ENCODE peak calls at places on chromosomes 16 and 17, in nine cellular contexts. One of them, this sample, is unnamed.

GRCh38 chr17:74356640-74357465 is 4.8 kb downstream of the BTBD17 start:
- DNase-seq in NCI-H1048: no peak
- DNase-seq in retina: peak; percentile 66
- DNase-seq in KBM-7: no peak
- DNase-seq in EL: no peak
- DNase-seq in stimulated activated CD4-positive, alpha-beta T cell treated with anti-CD3 and anti-CD28 coated beads, Interleukin-15, amount 100 ng/mL, for 1 hour: no peak
- DNase-seq in brain microvascular endothelial cell: no peak
- DNase-seq in activated naive CD8-positive, alpha-beta T cell treated with anti-CD3 and anti-CD28 coated beads for 36 hours: peak; percentile 24
- DNase-seq in left colon: no peak
- DNase-seq in this sample: no peak

GRCh38 chr17:30236807-30237206 is 1.3 kb upstream of the SLC6A4 start:
- DNase-seq in NCI-H1048: no peak
- DNase-seq in retina: peak; percentile 61
- DNase-seq in KBM-7: no peak
- DNase-seq in EL: peak; percentile 56
- DNase-seq in stimulated activated CD4-positive, alpha-beta T cell treated with anti-CD3 and anti-CD28 coated beads, Interleukin-15, amount 100 ng/mL, for 1 hour: no peak
- DNase-seq in brain microvascular endothelial cell: no peak
- DNase-seq in activated naive CD8-positive, alpha-beta T cell treated with anti-CD3 and anti-CD28 coated beads for 36 hours: no peak
- DNase-seq in left colon: peak; percentile 33
- DNase-seq in this sample: no peak

GRCh38 chr16:8026450-8026849 is 563.9 kb downstream of the TMEM114 start:
- DNase-seq in NCI-H1048: no peak
- DNase-seq in retina: peak; percentile 5
- DNase-seq in KBM-7: peak; percentile 5
- DNase-seq in EL: no peak
- DNase-seq in stimulated activated CD4-positive, alpha-beta T cell treated with anti-CD3 and anti-CD28 coated beads, Interleukin-15, amount 100 ng/mL, for 1 hour: no peak
- DNase-seq in brain microvascular endothelial cell: no peak
- DNase-seq in activated naive CD8-positive, alpha-beta T cell treated with anti-CD3 and anti-CD28 coated beads for 36 hours: no peak
- DNase-seq in left colon: no peak
- DNase-seq in this sample: no peak

GRCh38 chr17:67608691-67609090 is 109.0 kb upstream of the NOL11 start:
- DNase-seq in NCI-H1048: no peak
- DNase-seq in retina: no peak
- DNase-seq in KBM-7: no peak
- DNase-seq in EL: peak; percentile 44
- DNase-seq in stimulated activated CD4-positive, alpha-beta T cell treated with anti-CD3 and anti-CD28 coated beads, Interleukin-15, amount 100 ng/mL, for 1 hour: no peak
- DNase-seq in brain microvascular endothelial cell: peak; percentile 71
- DNase-seq in activated naive CD8-positive, alpha-beta T cell treated with anti-CD3 and anti-CD28 coated beads for 36 hours: no peak
- DNase-seq in left colon: no peak
- DNase-seq in this sample: no peak

GRCh38 chr16:47664653-47665325 is 203.7 kb downstream of the PHKB start:
- DNase-seq in NCI-H1048: no peak
- DNase-seq in retina: no peak
- DNase-seq in KBM-7: no peak
- DNase-seq in EL: no peak
- DNase-seq in stimulated activated CD4-positive, alpha-beta T cell treated with anti-CD3 and anti-CD28 coated beads, Interleukin-15, amount 100 ng/mL, for 1 hour: no peak
- DNase-seq in brain microvascular endothelial cell: no peak
- DNase-seq in activated naive CD8-positive, alpha-beta T cell treated with anti-CD3 and anti-CD28 coated beads for 36 hours: no peak
- DNase-seq in left colon: peak; percentile 59
- DNase-seq in this sample: no peak

GRCh38 chr17:35087731-35088646 is 24.5 kb upstream of the RFFL start:
- DNase-seq in NCI-H1048: no peak
- DNase-seq in retina: no peak
- DNase-seq in KBM-7: peak; percentile 55
- DNase-seq in EL: peak; percentile 65
- DNase-seq in stimulated activated CD4-positive, alpha-beta T cell treated with anti-CD3 and anti-CD28 coated beads, Interleukin-15, amount 100 ng/mL, for 1 hour: no peak
- DNase-seq in brain microvascular endothelial cell: peak; percentile 34
- DNase-seq in activated naive CD8-positive, alpha-beta T cell treated with anti-CD3 and anti-CD28 coated beads for 36 hours: peak; percentile 29
- DNase-seq in left colon: peak; percentile 83
- DNase-seq in this sample: no peak

GRCh38 chr16:5709889-5710288 is 612.3 kb upstream of the EEF2KMT start:
- DNase-seq in NCI-H1048: no peak
- DNase-seq in retina: no peak
- DNase-seq in KBM-7: peak; percentile 14
- DNase-seq in EL: no peak
- DNase-seq in stimulated activated CD4-positive, alpha-beta T cell treated with anti-CD3 and anti-CD28 coated beads, Interleukin-15, amount 100 ng/mL, for 1 hour: no peak
- DNase-seq in brain microvascular endothelial cell: no peak
- DNase-seq in activated naive CD8-positive, alpha-beta T cell treated with anti-CD3 and anti-CD28 coated beads for 36 hours: no peak
- DNase-seq in left colon: no peak
- DNase-seq in this sample: no peak

GRCh38 chr16:69131749-69132423 is 502 bp downstream of the CHTF8 start:
- DNase-seq in NCI-H1048: no peak
- DNase-seq in retina: peak; percentile 74
- DNase-seq in KBM-7: peak; percentile 66
- DNase-seq in EL: peak; percentile 86
- DNase-seq in stimulated activated CD4-positive, alpha-beta T cell treated with anti-CD3 and anti-CD28 coated beads, Interleukin-15, amount 100 ng/mL, for 1 hour: peak; percentile 40
- DNase-seq in brain microvascular endothelial cell: peak; percentile 69
- DNase-seq in activated naive CD8-positive, alpha-beta T cell treated with anti-CD3 and anti-CD28 coated beads for 36 hours: peak; percentile 82
- DNase-seq in left colon: peak; percentile 88
- DNase-seq in this sample: no peak

GRCh38 chr17:38798614-38799500 is 499 bp downstream of the PIP4K2B start:
- DNase-seq in NCI-H1048: no peak
- DNase-seq in retina: peak; percentile 75
- DNase-seq in KBM-7: peak; percentile 69
- DNase-seq in EL: peak; percentile 64
- DNase-seq in stimulated activated CD4-positive, alpha-beta T cell treated with anti-CD3 and anti-CD28 coated beads, Interleukin-15, amount 100 ng/mL, for 1 hour: peak; percentile 1
- DNase-seq in brain microvascular endothelial cell: peak; percentile 33
- DNase-seq in activated naive CD8-positive, alpha-beta T cell treated with anti-CD3 and anti-CD28 coated beads for 36 hours: peak; percentile 62
- DNase-seq in left colon: peak; percentile 50
- DNase-seq in this sample: no peak

GRCh38 chr16:29680180-29680598 is 1.2 kb downstream of the QPRT start:
- DNase-seq in NCI-H1048: no peak
- DNase-seq in retina: no peak
- DNase-seq in KBM-7: peak; percentile 48
- DNase-seq in EL: no peak
- DNase-seq in stimulated activated CD4-positive, alpha-beta T cell treated with anti-CD3 and anti-CD28 coated beads, Interleukin-15, amount 100 ng/mL, for 1 hour: no peak
- DNase-seq in brain microvascular endothelial cell: no peak
- DNase-seq in activated naive CD8-positive, alpha-beta T cell treated with anti-CD3 and anti-CD28 coated beads for 36 hours: no peak
- DNase-seq in left colon: peak; percentile 72
- DNase-seq in this sample: no peak

GRCh38 chr17:58183514-58183913 is 9.0 kb upstream of the EPX start:
- DNase-seq in NCI-H1048: no peak
- DNase-seq in retina: no peak
- DNase-seq in KBM-7: no peak
- DNase-seq in EL: no peak
- DNase-seq in stimulated activated CD4-positive, alpha-beta T cell treated with anti-CD3 and anti-CD28 coated beads, Interleukin-15, amount 100 ng/mL, for 1 hour: no peak
- DNase-seq in brain microvascular endothelial cell: no peak
- DNase-seq in activated naive CD8-positive, alpha-beta T cell treated with anti-CD3 and anti-CD28 coated beads for 36 hours: no peak
- DNase-seq in left colon: no peak
- DNase-seq in this sample: no peak

GRCh38 chr17:49717371-49717841 is 9.6 kb upstream of the SLC35B1 start:
- DNase-seq in NCI-H1048: no peak
- DNase-seq in retina: no peak
- DNase-seq in KBM-7: no peak
- DNase-seq in EL: peak; percentile 28
- DNase-seq in stimulated activated CD4-positive, alpha-beta T cell treated with anti-CD3 and anti-CD28 coated beads, Interleukin-15, amount 100 ng/mL, for 1 hour: no peak
- DNase-seq in brain microvascular endothelial cell: no peak
- DNase-seq in activated naive CD8-positive, alpha-beta T cell treated with anti-CD3 and anti-CD28 coated beads for 36 hours: peak; percentile 65
- DNase-seq in left colon: no peak
- DNase-seq in this sample: no peak

GRCh38 chr16:12087901-12088364 is 111.4 kb downstream of the SNX29 start:
- DNase-seq in NCI-H1048: no peak
- DNase-seq in retina: no peak
- DNase-seq in KBM-7: no peak
- DNase-seq in EL: no peak
- DNase-seq in stimulated activated CD4-positive, alpha-beta T cell treated with anti-CD3 and anti-CD28 coated beads, Interleukin-15, amount 100 ng/mL, for 1 hour: no peak
- DNase-seq in brain microvascular endothelial cell: no peak
- DNase-seq in activated naive CD8-positive, alpha-beta T cell treated with anti-CD3 and anti-CD28 coated beads for 36 hours: peak; percentile 26
- DNase-seq in left colon: peak; percentile 24
- DNase-seq in this sample: no peak

GRCh38 chr17:6548578-6549330 is 7.6 kb downstream of the PITPNM3 start:
- DNase-seq in NCI-H1048: no peak
- DNase-seq in retina: no peak
- DNase-seq in KBM-7: no peak
- DNase-seq in EL: no peak
- DNase-seq in stimulated activated CD4-positive, alpha-beta T cell treated with anti-CD3 and anti-CD28 coated beads, Interleukin-15, amount 100 ng/mL, for 1 hour: no peak
- DNase-seq in brain microvascular endothelial cell: no peak
- DNase-seq in activated naive CD8-positive, alpha-beta T cell treated with anti-CD3 and anti-CD28 coated beads for 36 hours: peak; percentile 12
- DNase-seq in left colon: peak; percentile 64
- DNase-seq in this sample: no peak

GRCh38 chr16:84841787-84842300 is 22.1 kb downstream of the CRISPLD2 start:
- DNase-seq in NCI-H1048: no peak
- DNase-seq in retina: no peak
- DNase-seq in KBM-7: no peak
- DNase-seq in EL: no peak
- DNase-seq in stimulated activated CD4-positive, alpha-beta T cell treated with anti-CD3 and anti-CD28 coated beads, Interleukin-15, amount 100 ng/mL, for 1 hour: no peak
- DNase-seq in brain microvascular endothelial cell: no peak
- DNase-seq in activated naive CD8-positive, alpha-beta T cell treated with anti-CD3 and anti-CD28 coated beads for 36 hours: no peak
- DNase-seq in left colon: peak; percentile 87
- DNase-seq in this sample: peak; percentile 48

GRCh38 chr17:6478486-6478885 is 34.2 kb downstream of the PIMREG start:
- DNase-seq in NCI-H1048: no peak
- DNase-seq in retina: no peak
- DNase-seq in KBM-7: no peak
- DNase-seq in EL: no peak
- DNase-seq in stimulated activated CD4-positive, alpha-beta T cell treated with anti-CD3 and anti-CD28 coated beads, Interleukin-15, amount 100 ng/mL, for 1 hour: no peak
- DNase-seq in brain microvascular endothelial cell: no peak
- DNase-seq in activated naive CD8-positive, alpha-beta T cell treated with anti-CD3 and anti-CD28 coated beads for 36 hours: no peak
- DNase-seq in left colon: no peak
- DNase-seq in this sample: no peak

GRCh38 chr16:56852401-56852730 is 12.6 kb upstream of the SLC12A3 start:
- DNase-seq in NCI-H1048: no peak
- DNase-seq in retina: no peak
- DNase-seq in KBM-7: no peak
- DNase-seq in EL: no peak
- DNase-seq in stimulated activated CD4-positive, alpha-beta T cell treated with anti-CD3 and anti-CD28 coated beads, Interleukin-15, amount 100 ng/mL, for 1 hour: no peak
- DNase-seq in brain microvascular endothelial cell: no peak
- DNase-seq in activated naive CD8-positive, alpha-beta T cell treated with anti-CD3 and anti-CD28 coated beads for 36 hours: no peak
- DNase-seq in left colon: no peak
- DNase-seq in this sample: no peak

GRCh38 chr17:82864721-82865240 is 25.0 kb upstream of the ZNF750 start:
- DNase-seq in NCI-H1048: no peak
- DNase-seq in retina: no peak
- DNase-seq in KBM-7: no peak
- DNase-seq in EL: no peak
- DNase-seq in stimulated activated CD4-positive, alpha-beta T cell treated with anti-CD3 and anti-CD28 coated beads, Interleukin-15, amount 100 ng/mL, for 1 hour: no peak
- DNase-seq in brain microvascular endothelial cell: no peak
- DNase-seq in activated naive CD8-positive, alpha-beta T cell treated with anti-CD3 and anti-CD28 coated beads for 36 hours: no peak
- DNase-seq in left colon: no peak
- DNase-seq in this sample: no peak

GRCh38 chr16:47143677-47144558 is at the start of gene NETO2:
- DNase-seq in NCI-H1048: no peak
- DNase-seq in retina: peak; percentile 90
- DNase-seq in KBM-7: peak; percentile 69
- DNase-seq in EL: peak; percentile 62
- DNase-seq in stimulated activated CD4-positive, alpha-beta T cell treated with anti-CD3 and anti-CD28 coated beads, Interleukin-15, amount 100 ng/mL, for 1 hour: peak; percentile 19
- DNase-seq in brain microvascular endothelial cell: peak; percentile 19
- DNase-seq in activated naive CD8-positive, alpha-beta T cell treated with anti-CD3 and anti-CD28 coated beads for 36 hours: peak; percentile 75
- DNase-seq in left colon: peak; percentile 28
- DNase-seq in this sample: no peak

GRCh38 chr16:81035975-81036750 is 521 bp downstream of the ATMIN start:
- DNase-seq in NCI-H1048: no peak
- DNase-seq in retina: peak; percentile 69
- DNase-seq in KBM-7: peak; percentile 30
- DNase-seq in EL: peak; percentile 48
- DNase-seq in stimulated activated CD4-positive, alpha-beta T cell treated with anti-CD3 and anti-CD28 coated beads, Interleukin-15, amount 100 ng/mL, for 1 hour: peak; percentile 35
- DNase-seq in brain microvascular endothelial cell: peak; percentile 6
- DNase-seq in activated naive CD8-positive, alpha-beta T cell treated with anti-CD3 and anti-CD28 coated beads for 36 hours: peak; percentile 52
- DNase-seq in left colon: peak; percentile 28
- DNase-seq in this sample: no peak

GRCh38 chr17:81156866-81157805 is 8.2 kb upstream of the PVALEF start:
- DNase-seq in NCI-H1048: no peak
- DNase-seq in retina: no peak
- DNase-seq in KBM-7: no peak
- DNase-seq in EL: no peak
- DNase-seq in stimulated activated CD4-positive, alpha-beta T cell treated with anti-CD3 and anti-CD28 coated beads, Interleukin-15, amount 100 ng/mL, for 1 hour: no peak
- DNase-seq in brain microvascular endothelial cell: no peak
- DNase-seq in activated naive CD8-positive, alpha-beta T cell treated with anti-CD3 and anti-CD28 coated beads for 36 hours: no peak
- DNase-seq in left colon: no peak
- DNase-seq in this sample: no peak

GRCh38 chr16:85077576-85078125 is 34.6 kb downstream of the CIBAR2 start:
- DNase-seq in NCI-H1048: no peak
- DNase-seq in retina: no peak
- DNase-seq in KBM-7: no peak
- DNase-seq in EL: no peak
- DNase-seq in stimulated activated CD4-positive, alpha-beta T cell treated with anti-CD3 and anti-CD28 coated beads, Interleukin-15, amount 100 ng/mL, for 1 hour: no peak
- DNase-seq in brain microvascular endothelial cell: no peak
- DNase-seq in activated naive CD8-positive, alpha-beta T cell treated with anti-CD3 and anti-CD28 coated beads for 36 hours: no peak
- DNase-seq in left colon: no peak
- DNase-seq in this sample: no peak

GRCh38 chr16:58269526-58269925 is 25.3 kb downstream of the PRSS54 start:
- DNase-seq in NCI-H1048: no peak
- DNase-seq in retina: no peak
- DNase-seq in KBM-7: no peak
- DNase-seq in EL: no peak
- DNase-seq in stimulated activated CD4-positive, alpha-beta T cell treated with anti-CD3 and anti-CD28 coated beads, Interleukin-15, amount 100 ng/mL, for 1 hour: no peak
- DNase-seq in brain microvascular endothelial cell: no peak
- DNase-seq in activated naive CD8-positive, alpha-beta T cell treated with anti-CD3 and anti-CD28 coated beads for 36 hours: no peak
- DNase-seq in left colon: no peak
- DNase-seq in this sample: no peak

GRCh38 chr16:674968-675883 is at the start of gene RHBDL1:
- DNase-seq in NCI-H1048: no peak
- DNase-seq in retina: no peak
- DNase-seq in KBM-7: no peak
- DNase-seq in EL: peak; percentile 44
- DNase-seq in stimulated activated CD4-positive, alpha-beta T cell treated with anti-CD3 and anti-CD28 coated beads, Interleukin-15, amount 100 ng/mL, for 1 hour: no peak
- DNase-seq in brain microvascular endothelial cell: peak; percentile 34
- DNase-seq in activated naive CD8-positive, alpha-beta T cell treated with anti-CD3 and anti-CD28 coated beads for 36 hours: no peak
- DNase-seq in left colon: no peak
- DNase-seq in this sample: no peak

GRCh38 chr17:21453144-21453982 is 77.2 kb downstream of the KCNJ12 start:
- DNase-seq in NCI-H1048: no peak
- DNase-seq in retina: peak; percentile 66
- DNase-seq in KBM-7: no peak
- DNase-seq in EL: no peak
- DNase-seq in stimulated activated CD4-positive, alpha-beta T cell treated with anti-CD3 and anti-CD28 coated beads, Interleukin-15, amount 100 ng/mL, for 1 hour: no peak
- DNase-seq in brain microvascular endothelial cell: no peak
- DNase-seq in activated naive CD8-positive, alpha-beta T cell treated with anti-CD3 and anti-CD28 coated beads for 36 hours: no peak
- DNase-seq in left colon: no peak
- DNase-seq in this sample: no peak

GRCh38 chr17:34730816-34731215 is 151.4 kb downstream of the TMEM132E start:
- DNase-seq in NCI-H1048: no peak
- DNase-seq in retina: no peak
- DNase-seq in KBM-7: no peak
- DNase-seq in EL: no peak
- DNase-seq in stimulated activated CD4-positive, alpha-beta T cell treated with anti-CD3 and anti-CD28 coated beads, Interleukin-15, amount 100 ng/mL, for 1 hour: no peak
- DNase-seq in brain microvascular endothelial cell: no peak
- DNase-seq in activated naive CD8-positive, alpha-beta T cell treated with anti-CD3 and anti-CD28 coated beads for 36 hours: no peak
- DNase-seq in left colon: no peak
- DNase-seq in this sample: no peak

GRCh38 chr17:82449136-82449882 is 1.2 kb downstream of the CYBC1 start:
- DNase-seq in NCI-H1048: no peak
- DNase-seq in retina: no peak
- DNase-seq in KBM-7: peak; percentile 48
- DNase-seq in EL: no peak
- DNase-seq in stimulated activated CD4-positive, alpha-beta T cell treated with anti-CD3 and anti-CD28 coated beads, Interleukin-15, amount 100 ng/mL, for 1 hour: peak; percentile 46
- DNase-seq in brain microvascular endothelial cell: no peak
- DNase-seq in activated naive CD8-positive, alpha-beta T cell treated with anti-CD3 and anti-CD28 coated beads for 36 hours: peak; percentile 78
- DNase-seq in left colon: no peak
- DNase-seq in this sample: no peak

GRCh38 chr16:4832698-4833343 is 14.3 kb downstream of the GLYR1 start:
- DNase-seq in NCI-H1048: no peak
- DNase-seq in retina: no peak
- DNase-seq in KBM-7: no peak
- DNase-seq in EL: no peak
- DNase-seq in stimulated activated CD4-positive, alpha-beta T cell treated with anti-CD3 and anti-CD28 coated beads, Interleukin-15, amount 100 ng/mL, for 1 hour: no peak
- DNase-seq in brain microvascular endothelial cell: no peak
- DNase-seq in activated naive CD8-positive, alpha-beta T cell treated with anti-CD3 and anti-CD28 coated beads for 36 hours: no peak
- DNase-seq in left colon: no peak
- DNase-seq in this sample: no peak

GRCh38 chr17:306536-307294 is 45.9 kb downstream of the RPH3AL start:
- DNase-seq in NCI-H1048: no peak
- DNase-seq in retina: no peak
- DNase-seq in KBM-7: no peak
- DNase-seq in EL: no peak
- DNase-seq in stimulated activated CD4-positive, alpha-beta T cell treated with anti-CD3 and anti-CD28 coated beads, Interleukin-15, amount 100 ng/mL, for 1 hour: no peak
- DNase-seq in brain microvascular endothelial cell: no peak
- DNase-seq in activated naive CD8-positive, alpha-beta T cell treated with anti-CD3 and anti-CD28 coated beads for 36 hours: no peak
- DNase-seq in left colon: no peak
- DNase-seq in this sample: no peak

GRCh38 chr17:7146115-7146514 is 31.5 kb upstream of the ASGR2 start:
- DNase-seq in NCI-H1048: no peak
- DNase-seq in retina: no peak
- DNase-seq in KBM-7: no peak
- DNase-seq in EL: no peak
- DNase-seq in stimulated activated CD4-positive, alpha-beta T cell treated with anti-CD3 and anti-CD28 coated beads, Interleukin-15, amount 100 ng/mL, for 1 hour: no peak
- DNase-seq in brain microvascular endothelial cell: no peak
- DNase-seq in activated naive CD8-positive, alpha-beta T cell treated with anti-CD3 and anti-CD28 coated beads for 36 hours: no peak
- DNase-seq in left colon: no peak
- DNase-seq in this sample: no peak

GRCh38 chr17:75765981-75766380 is 989 bp upstream of the GALK1 start:
- DNase-seq in NCI-H1048: no peak
- DNase-seq in retina: no peak
- DNase-seq in KBM-7: no peak
- DNase-seq in EL: no peak
- DNase-seq in stimulated activated CD4-positive, alpha-beta T cell treated with anti-CD3 and anti-CD28 coated beads, Interleukin-15, amount 100 ng/mL, for 1 hour: no peak
- DNase-seq in brain microvascular endothelial cell: no peak
- DNase-seq in activated naive CD8-positive, alpha-beta T cell treated with anti-CD3 and anti-CD28 coated beads for 36 hours: no peak
- DNase-seq in left colon: no peak
- DNase-seq in this sample: no peak